ENCODE peak calls at places on chromosomes 5 and 9, in eight cellular contexts. One of them, this sample, is unnamed.

GRCh38 chr5:53291528-53291927 is 182.0 kb upstream of the MOCS2 start:
- DNase-seq in HFF-Myc: no peak
- DNase-seq in RKO: no peak
- DNase-seq in activated CD8-positive, alpha-beta memory T cell treated with anti-CD3 and anti-CD28 coated beads, Interleukin-2, amount 50 U/mL, for 48 hours: no peak
- DNase-seq in left ventricle myocardium inferior: no peak
- DNase-seq in stimulated activated naive CD8-positive, alpha-beta T cell treated with anti-CD3 and anti-CD28 coated beads, Interleukin-15, Interleukin-2, amounts not matched to agents 100 U/mL and 50 U/mL, for 24 hours: no peak
- DNase-seq in activated naive CD4-positive, alpha-beta T cell: no peak
- DNase-seq in SJSA1: no peak
- DNase-seq in this sample: no peak

GRCh38 chr9:78601957-78602565 is 305.1 kb downstream of the PSAT1 start:
- DNase-seq in HFF-Myc: peak; percentile 41
- DNase-seq in RKO: peak; percentile 50
- DNase-seq in activated CD8-positive, alpha-beta memory T cell treated with anti-CD3 and anti-CD28 coated beads, Interleukin-2, amount 50 U/mL, for 48 hours: no peak
- DNase-seq in left ventricle myocardium inferior: no peak
- DNase-seq in stimulated activated naive CD8-positive, alpha-beta T cell treated with anti-CD3 and anti-CD28 coated beads, Interleukin-15, Interleukin-2, amounts not matched to agents 100 U/mL and 50 U/mL, for 24 hours: peak; percentile 21
- DNase-seq in activated naive CD4-positive, alpha-beta T cell: no peak
- DNase-seq in SJSA1: peak; percentile 52
- DNase-seq in this sample: no peak

GRCh38 chr9:124831642-124832364 is 21.5 kb upstream of the WDR38 start:
- DNase-seq in HFF-Myc: no peak
- DNase-seq in RKO: no peak
- DNase-seq in activated CD8-positive, alpha-beta memory T cell treated with anti-CD3 and anti-CD28 coated beads, Interleukin-2, amount 50 U/mL, for 48 hours: no peak
- DNase-seq in left ventricle myocardium inferior: peak; percentile 81
- DNase-seq in stimulated activated naive CD8-positive, alpha-beta T cell treated with anti-CD3 and anti-CD28 coated beads, Interleukin-15, Interleukin-2, amounts not matched to agents 100 U/mL and 50 U/mL, for 24 hours: no peak
- DNase-seq in activated naive CD4-positive, alpha-beta T cell: no peak
- DNase-seq in SJSA1: no peak
- DNase-seq in this sample: no peak

GRCh38 chr5:157180374-157181264 is at the start of gene ITK:
- DNase-seq in HFF-Myc: no peak
- DNase-seq in RKO: no peak
- DNase-seq in activated CD8-positive, alpha-beta memory T cell treated with anti-CD3 and anti-CD28 coated beads, Interleukin-2, amount 50 U/mL, for 48 hours: no peak
- DNase-seq in left ventricle myocardium inferior: no peak
- DNase-seq in stimulated activated naive CD8-positive, alpha-beta T cell treated with anti-CD3 and anti-CD28 coated beads, Interleukin-15, Interleukin-2, amounts not matched to agents 100 U/mL and 50 U/mL, for 24 hours: no peak
- DNase-seq in activated naive CD4-positive, alpha-beta T cell: no peak
- DNase-seq in SJSA1: no peak
- DNase-seq in this sample: no peak

GRCh38 chr5:139149477-139150199 is 48.5 kb downstream of the SIL1 start:
- DNase-seq in HFF-Myc: no peak
- DNase-seq in RKO: no peak
- DNase-seq in activated CD8-positive, alpha-beta memory T cell treated with anti-CD3 and anti-CD28 coated beads, Interleukin-2, amount 50 U/mL, for 48 hours: no peak
- DNase-seq in left ventricle myocardium inferior: no peak
- DNase-seq in stimulated activated naive CD8-positive, alpha-beta T cell treated with anti-CD3 and anti-CD28 coated beads, Interleukin-15, Interleukin-2, amounts not matched to agents 100 U/mL and 50 U/mL, for 24 hours: no peak
- DNase-seq in activated naive CD4-positive, alpha-beta T cell: no peak
- DNase-seq in SJSA1: no peak
- DNase-seq in this sample: no peak

GRCh38 chr9:83231039-83231438 is 168.1 kb upstream of the RASEF start:
- DNase-seq in HFF-Myc: no peak
- DNase-seq in RKO: no peak
- DNase-seq in activated CD8-positive, alpha-beta memory T cell treated with anti-CD3 and anti-CD28 coated beads, Interleukin-2, amount 50 U/mL, for 48 hours: no peak
- DNase-seq in left ventricle myocardium inferior: no peak
- DNase-seq in stimulated activated naive CD8-positive, alpha-beta T cell treated with anti-CD3 and anti-CD28 coated beads, Interleukin-15, Interleukin-2, amounts not matched to agents 100 U/mL and 50 U/mL, for 24 hours: no peak
- DNase-seq in activated naive CD4-positive, alpha-beta T cell: no peak
- DNase-seq in SJSA1: peak; percentile 5
- DNase-seq in this sample: no peak

GRCh38 chr5:135709998-135710670 is 124.3 kb upstream of the SLC25A48 start:
- DNase-seq in HFF-Myc: no peak
- DNase-seq in RKO: no peak
- DNase-seq in activated CD8-positive, alpha-beta memory T cell treated with anti-CD3 and anti-CD28 coated beads, Interleukin-2, amount 50 U/mL, for 48 hours: no peak
- DNase-seq in left ventricle myocardium inferior: no peak
- DNase-seq in stimulated activated naive CD8-positive, alpha-beta T cell treated with anti-CD3 and anti-CD28 coated beads, Interleukin-15, Interleukin-2, amounts not matched to agents 100 U/mL and 50 U/mL, for 24 hours: no peak
- DNase-seq in activated naive CD4-positive, alpha-beta T cell: no peak
- DNase-seq in SJSA1: peak; percentile 41
- DNase-seq in this sample: no peak

GRCh38 chr5:54234304-54234938 is 76.0 kb downstream of the ARL15 start:
- DNase-seq in HFF-Myc: no peak
- DNase-seq in RKO: peak; percentile 54
- DNase-seq in activated CD8-positive, alpha-beta memory T cell treated with anti-CD3 and anti-CD28 coated beads, Interleukin-2, amount 50 U/mL, for 48 hours: no peak
- DNase-seq in left ventricle myocardium inferior: no peak
- DNase-seq in stimulated activated naive CD8-positive, alpha-beta T cell treated with anti-CD3 and anti-CD28 coated beads, Interleukin-15, Interleukin-2, amounts not matched to agents 100 U/mL and 50 U/mL, for 24 hours: no peak
- DNase-seq in activated naive CD4-positive, alpha-beta T cell: no peak
- DNase-seq in SJSA1: peak; percentile 22
- DNase-seq in this sample: no peak

GRCh38 chr5:132099073-132099748 is 25.6 kb downstream of the CSF2 start:
- DNase-seq in HFF-Myc: no peak
- DNase-seq in RKO: no peak
- DNase-seq in activated CD8-positive, alpha-beta memory T cell treated with anti-CD3 and anti-CD28 coated beads, Interleukin-2, amount 50 U/mL, for 48 hours: peak; percentile 79
- DNase-seq in left ventricle myocardium inferior: no peak
- DNase-seq in stimulated activated naive CD8-positive, alpha-beta T cell treated with anti-CD3 and anti-CD28 coated beads, Interleukin-15, Interleukin-2, amounts not matched to agents 100 U/mL and 50 U/mL, for 24 hours: peak; percentile 72
- DNase-seq in activated naive CD4-positive, alpha-beta T cell: no peak
- DNase-seq in SJSA1: no peak
- DNase-seq in this sample: no peak

GRCh38 chr5:15719784-15720183 is 219.8 kb downstream of the FBXL7 start:
- DNase-seq in HFF-Myc: no peak
- DNase-seq in RKO: no peak
- DNase-seq in activated CD8-positive, alpha-beta memory T cell treated with anti-CD3 and anti-CD28 coated beads, Interleukin-2, amount 50 U/mL, for 48 hours: no peak
- DNase-seq in left ventricle myocardium inferior: no peak
- DNase-seq in stimulated activated naive CD8-positive, alpha-beta T cell treated with anti-CD3 and anti-CD28 coated beads, Interleukin-15, Interleukin-2, amounts not matched to agents 100 U/mL and 50 U/mL, for 24 hours: no peak
- DNase-seq in activated naive CD4-positive, alpha-beta T cell: no peak
- DNase-seq in SJSA1: no peak
- DNase-seq in this sample: no peak

This sample was measured in frontal cortex.